ENCODE peak calls at places on chromosomes 16 and 17, in nine cellular contexts. A, B, V, T, G, C, O, U and L are unnamed samples.

GRCh38 chr16:2826591-2827480 is 3.3 kb upstream of the ZG16B start:
- DNase-seq in A (no peak), B (no peak), V (peak), T (no peak), G (no peak), C (no peak), O (no peak), U (no peak), L (no peak)

GRCh38 chr17:1710807-1711553 is 803 bp upstream of the TLCD2 start:
- DNase-seq in A (no peak), B (no peak), V (no peak), T (no peak), G (no peak), C (no peak), O (no peak), U (no peak), L (no peak)

GRCh38 chr16:4327782-4328579 is 12.1 kb downstream of the GLIS2 start:
- DNase-seq in A (peak), B (no peak), V (peak), T (peak), G (no peak), C (peak), O (peak), U (peak), L (no peak)

GRCh38 chr16:65950211-65950610 is 416.3 kb upstream of the CDH5 start:
- DNase-seq in A (no peak), B (no peak), V (no peak), T (no peak), G (no peak), C (peak), O (no peak), U (no peak), L (no peak)

GRCh38 chr17:17844079-17844478 is 7.3 kb upstream of the SREBF1 start:
- DNase-seq in A (no peak), B (no peak), V (no peak), T (peak), G (no peak), C (no peak), O (no peak), U (no peak), L (no peak)

GRCh38 chr16:10878328-10878643 is 1.3 kb downstream of the CIITA start:
- DNase-seq in A (no peak), B (no peak), V (peak), T (no peak), G (no peak), C (no peak), O (no peak), U (no peak), L (no peak)

GRCh38 chr16:74290356-74290755 is 6.3 kb upstream of the PSMD7 start:
- DNase-seq in A (no peak), B (no peak), V (no peak), T (no peak), G (no peak), C (no peak), O (no peak), U (no peak), L (no peak)

GRCh38 chr17:62064791-62065563 is at the start of gene MED13:
- DNase-seq in A (peak), B (no peak), V (peak), T (peak), G (peak), C (peak), O (peak), U (peak), L (no peak)

GRCh38 chr16:82732461-82732860 is 105.7 kb downstream of the CDH13 start:
- DNase-seq in A (no peak), B (no peak), V (no peak), T (no peak), G (no peak), C (no peak), O (no peak), U (no peak), L (no peak)

GRCh38 chr16:67431805-67432476 is 1.0 kb downstream of the HSD11B2 start:
- DNase-seq in A (no peak), B (no peak), V (no peak), T (peak), G (peak), C (no peak), O (no peak), U (no peak), L (no peak)

GRCh38 chr16:19601083-19601976 is 45.8 kb downstream of the VPS35L start:
- DNase-seq in A (no peak), B (no peak), V (no peak), T (peak), G (peak), C (peak), O (no peak), U (no peak), L (no peak)

GRCh38 chr17:58278661-58279015 is 2.1 kb downstream of the MPO start:
- DNase-seq in A (peak), B (no peak), V (no peak), T (peak), G (peak), C (no peak), O (no peak), U (no peak), L (no peak)

GRCh38 chr17:81345211-81346089 is 49.8 kb upstream of the BAHCC1 start:
- DNase-seq in A (peak), B (no peak), V (peak), T (peak), G (peak), C (peak), O (peak), U (peak), L (no peak)

GRCh38 chr16:84593825-84594724 is 23.8 kb downstream of the COTL1 start:
- DNase-seq in A (no peak), B (no peak), V (no peak), T (peak), G (peak), C (no peak), O (no peak), U (no peak), L (no peak)

GRCh38 chr16:22373662-22374310 is 633 bp downstream of the CDR2 start:
- DNase-seq in A (peak), B (no peak), V (peak), T (peak), G (no peak), C (no peak), O (no peak), U (peak), L (no peak)

GRCh38 chr16:22370038-22370541 is 4.3 kb downstream of the CDR2 start:
- DNase-seq in A (no peak), B (peak), V (no peak), T (no peak), G (no peak), C (peak), O (peak), U (no peak), L (no peak)

GRCh38 chr16:22375117-22375962 is 921 bp upstream of the CDR2 start:
- DNase-seq in A (no peak), B (no peak), V (no peak), T (peak), G (no peak), C (no peak), O (no peak), U (no peak), L (no peak)

GRCh38 chr16:22374311-22375116 is at the start of gene CDR2:
- DNase-seq in A (peak), B (peak), V (peak), T (peak), G (peak), C (peak), O (peak), U (peak), L (no peak)

DNA sequence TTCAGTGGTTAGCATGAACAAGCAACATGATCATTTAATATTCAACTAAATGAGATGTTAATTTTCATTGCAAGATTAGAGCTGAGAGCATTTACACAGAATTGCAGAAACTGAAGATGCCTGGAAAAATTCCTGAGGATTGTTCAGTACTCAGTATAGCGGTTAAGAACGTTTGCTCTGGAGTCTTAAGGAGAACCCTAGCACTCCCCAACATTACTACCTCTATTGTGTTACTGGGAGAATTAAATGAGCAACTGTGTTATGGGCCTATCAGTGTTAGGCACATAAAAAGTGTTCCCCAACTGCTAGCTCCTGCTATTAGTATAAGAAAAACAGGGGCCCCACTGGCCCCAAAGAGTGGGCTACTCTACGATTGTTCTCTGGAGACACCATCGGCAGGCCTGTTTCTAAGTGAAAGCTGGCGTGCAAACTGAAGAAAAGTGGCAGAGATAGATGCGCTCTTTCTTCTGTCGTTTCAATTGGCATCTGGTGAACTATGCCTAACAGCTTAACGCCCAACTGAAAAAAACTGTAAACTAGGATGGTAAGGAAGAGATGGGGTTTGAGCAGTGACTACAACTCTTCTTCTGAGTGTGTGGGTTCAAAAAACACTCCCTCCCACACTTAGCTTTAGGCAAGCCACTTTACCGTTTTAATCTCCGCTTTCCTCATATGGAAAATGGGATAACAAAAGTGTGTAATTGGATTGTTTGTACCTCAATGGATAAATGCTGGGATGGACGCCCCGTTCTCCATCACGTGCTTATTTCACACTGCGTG is 1.3 kb downstream of the CDR2 start:
- DNase-seq in A (no peak), B (no peak), V (no peak), T (no peak), G (no peak), C (no peak), O (no peak), U (no peak), L (no peak)
- H3K4me3 ChIP-seq in A (peak), B (peak), V (peak), T (peak), G (peak), C (peak), O (peak), U (peak), L (peak)

GRCh38 chr16:54929090-54930033 is 1.3 kb upstream of the IRX5 start:
- DNase-seq in A (peak), B (peak), V (peak), T (peak), G (peak), C (peak), O (peak), U (peak), L (peak)
- TF ChIP-seq CTCF in A (no peak), B (no peak), V (peak), T (peak), G (no peak), C (no peak), O (no peak), U (no peak), L (no peak)

GRCh38 chr16:53821487-53821886 is 117.5 kb downstream of the FTO start:
- DNase-seq in A (no peak), B (no peak), V (no peak), T (no peak), G (no peak), C (peak), O (peak), U (no peak), L (no peak)

GRCh38 chr16:53822936-53823529 is 119.1 kb downstream of the FTO start:
- DNase-seq in A (no peak), B (no peak), V (no peak), T (no peak), G (no peak), C (no peak), O (peak), U (no peak), L (no peak)

GRCh38 chr16:53817812-53818211 is 113.9 kb downstream of the FTO start:
- DNase-seq in A (no peak), B (no peak), V (no peak), T (peak), G (no peak), C (peak), O (no peak), U (no peak), L (no peak)

GRCh38 chr16:53826658-53827057 is 122.7 kb downstream of the FTO start:
- DNase-seq in A (no peak), B (no peak), V (no peak), T (no peak), G (no peak), C (no peak), O (no peak), U (no peak), L (no peak)

DNA sequence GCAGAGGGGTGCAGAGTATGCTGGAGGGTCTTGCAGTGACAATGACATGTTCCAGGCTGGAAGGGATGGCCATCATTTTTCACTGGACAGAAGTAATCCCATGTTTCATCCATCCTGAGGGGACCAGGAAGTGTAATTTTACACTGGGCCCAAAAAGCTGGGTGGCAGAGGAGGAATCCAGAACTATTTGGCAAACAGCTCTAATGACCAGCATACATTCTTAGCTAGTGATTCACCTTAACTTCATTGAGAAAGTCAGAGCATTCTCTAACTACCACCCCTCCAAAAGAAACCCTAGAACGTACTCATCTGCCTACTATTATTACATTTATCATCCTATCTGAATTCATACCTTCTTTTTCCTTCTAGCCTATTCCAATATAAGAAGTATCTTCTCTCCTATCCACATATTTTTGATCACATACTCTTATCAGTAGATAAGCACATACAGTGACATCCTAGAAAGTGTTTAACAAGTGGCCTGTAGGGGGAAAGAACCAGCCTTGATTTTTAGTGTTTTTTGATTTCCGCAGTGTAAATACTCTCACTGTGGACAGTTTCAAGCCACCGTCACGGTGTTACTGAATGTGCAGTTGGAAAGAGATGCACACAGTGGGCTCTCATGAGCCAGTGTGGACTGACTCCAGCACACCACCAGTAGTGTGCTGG is 118.1 kb downstream of the FTO start:
- DNase-seq in A (no peak), B (peak), V (no peak), T (no peak), G (no peak), C (peak), O (peak), U (no peak), L (peak)
- H3K4me3 ChIP-seq in A (no peak), B (no peak), V (no peak), T (no peak), G (no peak), C (no peak), O (no peak), U (no peak), L (no peak)

GRCh38 chr17:73820686-73821448 is 176.6 kb upstream of the SDK2 start:
- DNase-seq in A (no peak), B (no peak), V (no peak), T (peak), G (peak), C (no peak), O (no peak), U (no peak), L (no peak)
- TF ChIP-seq CTCF in A (peak), B (no peak), V (no peak), T (no peak), G (peak), C (no peak), O (no peak), U (no peak), L (peak)

GRCh38 chr17:49910094-49910857 is 58.7 kb upstream of the DLX4 start:
- DNase-seq in A (no peak), B (no peak), V (no peak), T (peak), G (peak), C (no peak), O (peak), U (no peak), L (no peak)
- H3K4me3 ChIP-seq in A (no peak), B (no peak), V (peak), T (peak), G (no peak), C (no peak), O (no peak), U (peak), L (no peak)

GRCh38 chr17:50149425-50150353 is 788 bp downstream of the PPP1R9B start:
- DNase-seq in A (peak), B (no peak), V (no peak), T (peak), G (peak), C (peak), O (peak), U (no peak), L (no peak)
- TF ChIP-seq CTCF in A (no peak), B (no peak), V (no peak), T (no peak), G (peak), C (no peak), O (no peak), U (peak), L (no peak)

DNA sequence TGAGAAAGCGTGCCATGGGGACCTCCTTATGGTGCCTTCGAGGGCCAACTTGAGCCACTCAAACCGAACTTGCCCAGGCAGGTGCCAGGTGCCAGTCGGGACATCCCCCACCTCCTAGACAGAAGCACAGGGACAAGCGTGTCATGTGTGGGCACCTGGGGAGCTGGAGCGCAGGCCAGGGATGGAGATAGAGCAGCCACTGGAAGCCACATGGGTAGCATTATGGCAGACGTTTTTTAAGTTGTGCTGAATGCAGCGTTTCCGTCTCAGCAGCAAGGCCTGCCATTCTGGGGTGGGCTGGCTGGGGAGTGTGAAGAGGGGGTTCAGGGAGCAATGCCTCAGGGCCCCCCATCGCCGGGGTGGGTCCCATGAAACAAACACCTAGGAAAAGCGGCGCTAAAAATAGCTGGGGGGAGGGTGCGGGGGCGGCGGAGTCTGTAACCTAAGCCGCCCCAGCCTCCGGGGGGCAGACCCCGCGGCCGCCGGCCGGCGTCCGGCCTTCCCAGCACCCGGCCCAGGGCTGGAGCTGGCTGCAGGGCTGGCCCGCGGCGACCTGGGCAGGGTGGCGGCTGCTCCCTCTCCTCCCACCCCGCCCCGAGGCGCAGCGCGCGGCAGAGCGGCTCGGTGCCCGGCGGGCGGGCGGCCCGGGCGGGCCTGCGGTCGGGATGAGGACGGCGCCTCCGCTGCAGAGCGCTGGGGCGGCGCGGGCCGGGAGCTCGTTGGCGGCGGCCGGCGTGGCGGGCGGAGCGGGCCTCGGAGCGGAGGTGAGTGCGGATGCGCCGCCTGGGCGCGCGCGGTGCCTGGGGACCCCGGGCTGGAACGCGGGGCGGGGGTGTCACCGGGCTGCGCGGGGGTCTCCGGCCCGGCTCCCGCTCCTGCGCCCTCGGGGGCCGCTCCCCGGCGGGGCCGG is at the start of gene ZNF469:
- DNase-seq in A (peak), B (no peak), V (no peak), T (peak), G (no peak), C (peak), O (no peak), U (no peak), L (no peak)
- H3K4me3 ChIP-seq in A (peak), B (peak), V (peak), T (peak), G (no peak), C (peak), O (peak), U (peak), L (no peak)